ENCODE peak calls at places on chromosome 11, in four cellular contexts. V is BE2C, K is PC-3, E is breast epithelium. D is an unnamed sample.

GRCh38 chr11:127939000-127939399 is 648.4 kb downstream of the ETS1 start:
- DNase-seq in V (no peak), E (no peak), K (peak; percentile 35), D (peak; percentile 67)

GRCh38 chr11:114081641-114082414 is 22.3 kb downstream of the ZBTB16 start:
- DNase-seq in V (no peak), E (no peak), K (no peak), D (no peak)

GRCh38 chr11:42407379-42407778 is 904.4 kb upstream of the API5 start:
- DNase-seq in E (no peak), V (peak; percentile 59), K (peak; percentile 33), D (no peak)

GRCh38 chr11:114195981-114196731 is 100.0 kb upstream of the NNMT start:
- DNase-seq in V (no peak), K (peak; percentile 61), E (peak; percentile 64), D (peak; percentile 16)

GRCh38 chr11:92384316-92384715 is 159.7 kb downstream of the FAT3 start:
- DNase-seq in K (peak; percentile 15), V (no peak), E (no peak), D (no peak)

GRCh38 chr11:124717786-124718634 is 21.7 kb upstream of the NRGN start:
- DNase-seq in V (peak; percentile 39), K (peak; percentile 52), E (no peak), D (peak; percentile 7)

GRCh38 chr11:68447015-68447801 is 13.3 kb upstream of the PPP6R3 start:
- DNase-seq in K (peak; percentile 78), E (peak; percentile 59), V (peak; percentile 87), D (no peak)

GRCh38 chr11:134100171-134100570 is 31.3 kb downstream of the JAM3 start:
- DNase-seq in E (no peak), K (no peak), V (no peak), D (no peak)

GRCh38 chr11:128686745-128687177 is 7.1 kb upstream of the FLI1 start:
- DNase-seq in K (peak; percentile 21), E (no peak), V (no peak), D (no peak)

GRCh38 chr11:68825603-68826002 is 16.1 kb downstream of the CPT1A start:
- DNase-seq in K (peak; percentile 75), E (no peak), V (no peak), D (no peak)

GRCh38 chr11:66338276-66339162 is 2.3 kb upstream of the RIN1 start:
- DNase-seq in E (no peak), V (no peak), K (no peak), D (no peak)

GRCh38 chr11:78420796-78421209 is 3.2 kb upstream of the GAB2 start:
- DNase-seq in V (peak; percentile 88), K (no peak), E (peak; percentile 32), D (no peak)

GRCh38 chr11:20623258-20623657 is 23.9 kb downstream of the SLC6A5 start:
- DNase-seq in K (no peak), E (no peak), V (no peak), D (no peak)

GRCh38 chr11:20250644-20251247 is 90.5 kb upstream of the DBX1 start:
- DNase-seq in V (no peak), K (no peak), E (no peak), D (no peak)

GRCh38 chr11:65921876-65922275 is 2.6 kb downstream of the DRAP1 start:
- DNase-seq in V (no peak), E (no peak), K (no peak), D (no peak)

GRCh38 chr11:75602916-75603315 is 40.9 kb downstream of the SERPINH1 start:
- DNase-seq in K (peak; percentile 5), V (no peak), E (no peak), D (no peak)

GRCh38 chr11:13889566-13890214 is 72.8 kb upstream of the SPON1 start:
- DNase-seq in K (peak; percentile 12), E (no peak), V (peak; percentile 11), D (no peak)

GRCh38 chr11:32888805-32889204 is 3.8 kb upstream of the QSER1 start:
- DNase-seq in V (no peak), K (no peak), E (no peak), D (no peak)

GRCh38 chr11:78961938-78962701 is 387.5 kb upstream of the NARS2 start:
- DNase-seq in V (peak; percentile 93), E (no peak), K (peak; percentile 74), D (no peak)

GRCh38 chr11:121571466-121571865 is 118.7 kb upstream of the SORL1-AS1 start:
- DNase-seq in K (no peak), V (no peak), E (no peak), D (no peak)

GRCh38 chr11:130606181-130606580 is 157.7 kb downstream of the ADAMTS15 start:
- DNase-seq in E (no peak), K (peak; percentile 80), V (no peak), D (no peak)

GRCh38 chr11:67384851-67385366 is 6.9 kb upstream of the RAD9A start:
- DNase-seq in V (no peak), E (no peak), K (peak; percentile 70), D (no peak)

GRCh38 chr11:130471731-130472433 is 23.4 kb downstream of the ADAMTS15 start:
- DNase-seq in V (no peak), K (no peak), E (peak; percentile 7), D (no peak)

GRCh38 chr11:78711732-78712131 is 137.1 kb upstream of the NARS2 start:
- DNase-seq in E (no peak), K (no peak), V (no peak), D (no peak)

GRCh38 chr11:122853971-122854446 is 15.7 kb downstream of the CRTAM start:
- DNase-seq in V (peak; percentile 47), E (peak; percentile 34), K (peak; percentile 96), D (peak; percentile 64)

GRCh38 chr11:64098318-64098831 is 62.6 kb downstream of the FLRT1 start:
- DNase-seq in V (no peak), E (no peak), K (no peak), D (no peak)

GRCh38 chr11:23079382-23079813 is 219.1 kb upstream of the CCDC179 start:
- DNase-seq in V (no peak), K (peak; percentile 36), E (no peak), D (no peak)

GRCh38 chr11:70672991-70673670 is 274.8 kb downstream of the CTTN start:
- DNase-seq in V (no peak), K (no peak), E (no peak), D (no peak)

GRCh38 chr11:126111458-126112116 is 48.9 kb upstream of the CDON start:
- DNase-seq in K (no peak), E (no peak), V (peak; percentile 98), D (no peak)

GRCh38 chr11:123483058-123483457 is 53.0 kb downstream of the GRAMD1B start:
- DNase-seq in K (peak; percentile 95), V (no peak), E (no peak), D (peak; percentile 88)

GRCh38 chr11:3939211-3939610 is 83.7 kb downstream of the STIM1 start:
- DNase-seq in E (no peak), K (no peak), V (no peak), D (no peak)

GRCh38 chr11:9571766-9572120 is 1.7 kb upstream of the WEE1 start:
- DNase-seq in V (no peak), E (no peak), K (no peak), D (no peak)

GRCh38 chr11:114447892-114448291 is 8.6 kb downstream of the REXO2 start:
- DNase-seq in K (no peak), V (no peak), E (no peak), D (no peak)

GRCh38 chr11:17695454-17696441 is 23.6 kb upstream of the MYOD1 start:
- DNase-seq in V (no peak), E (no peak), K (no peak), D (no peak)

GRCh38 chr11:107988397-107989158 is 20.1 kb upstream of the CUL5 start:
- DNase-seq in K (peak; percentile 23), E (no peak), V (no peak), D (no peak)

GRCh38 chr11:10660323-10660722 is 33.2 kb downstream of the IRAG1 start:
- DNase-seq in V (no peak), K (no peak), E (no peak), D (no peak)
- H3K4me1 ChIP-seq in V (peaks cover 3% of the 10 kb centered on the region), K (peaks cover 35% of the 10 kb centered on the region), E (peaks cover 8% of the 10 kb centered on the region), D (peaks cover 14% of the 10 kb centered on the region)

GRCh38 chr11:97683733-97684132 is 1293.9 kb downstream of the JRKL start:
- DNase-seq in E (no peak), V (peak; percentile 22), K (peak; percentile 32), D (peak; percentile 50)
- TF ChIP-seq CTCF in E (no peak), V (peak; percentile 42), K (no peak), D (no peak)

DNA sequence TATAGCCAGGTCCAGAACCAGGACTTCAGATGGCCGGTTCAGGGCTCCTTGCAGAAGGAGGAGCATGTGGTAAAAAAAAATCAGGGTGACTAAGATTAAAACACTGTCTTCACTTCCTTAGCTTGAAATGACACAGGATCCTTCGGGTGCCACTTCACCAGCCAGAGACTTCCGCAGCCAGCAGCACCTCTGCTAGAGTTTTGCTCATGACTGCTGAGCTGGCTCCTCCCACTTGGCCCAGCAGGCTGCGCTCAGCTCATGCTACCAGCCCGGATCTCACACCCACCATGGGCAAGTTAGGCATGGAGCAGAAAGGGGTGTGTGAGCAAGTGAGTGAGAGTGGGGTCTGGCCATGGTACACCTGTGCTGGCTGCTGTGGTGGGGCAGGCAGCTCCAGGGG is 6.6 kb upstream of the MS4A18 start:
- DNase-seq in V (no peak), K (no peak), E (no peak), D (no peak)
- H3K27me3 ChIP-seq in V (no peaks in the 10 kb centered on the region), K (peaks cover 84% of the 10 kb centered on the region), E (no peaks in the 10 kb centered on the region), D (no peaks in the 10 kb centered on the region)

DNA sequence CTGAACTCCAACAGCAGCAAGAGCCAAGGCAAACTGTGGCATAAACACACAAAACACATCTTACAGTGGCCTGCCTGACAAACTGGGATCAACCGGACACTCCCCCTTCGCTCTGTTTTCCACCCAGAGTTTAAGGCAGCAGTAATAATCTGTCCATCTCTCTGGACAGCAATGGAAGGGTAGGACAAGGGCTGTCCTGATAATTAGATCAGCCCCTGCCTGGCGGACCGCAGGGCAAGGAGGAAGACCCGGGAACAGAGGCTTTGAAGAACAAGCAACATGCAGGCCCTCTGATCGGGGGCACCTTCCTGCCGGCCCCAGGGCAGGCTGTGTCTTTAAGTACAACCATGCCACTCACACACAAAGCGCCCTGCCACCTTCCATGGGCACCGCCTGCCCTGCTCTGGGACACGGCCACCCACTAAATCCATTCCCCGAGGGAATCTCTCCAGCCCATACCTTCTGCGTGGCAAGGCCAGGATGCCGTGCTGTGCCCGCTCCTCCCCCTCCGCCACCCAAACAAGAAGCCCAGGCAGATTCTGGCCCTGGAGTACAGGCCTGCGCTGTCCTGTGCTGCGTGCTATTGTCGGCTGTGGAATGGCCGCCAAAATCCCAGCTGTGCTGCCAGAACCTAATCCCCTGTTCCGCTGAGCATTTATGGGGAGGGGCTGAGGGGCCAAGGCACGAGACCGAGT is 38.8 kb downstream of the NUMA1 start:
- DNase-seq in E (peak; percentile 82), K (peak; percentile 55), V (peak; percentile 85), D (peak; percentile 53)
- H3K4me1 ChIP-seq in E (peaks cover 4% of the 10 kb centered on the region), K (peaks cover 42% of the 10 kb centered on the region), V (peaks cover 23% of the 10 kb centered on the region), D (peaks cover 25% of the 10 kb centered on the region)

GRCh38 chr11:31236052-31236652 is 133.4 kb downstream of the DCDC1 start:
- DNase-seq in E (no peak), K (peak; percentile 42), V (no peak), D (no peak)
- TF ChIP-seq CTCF in E (no peak), K (peak; percentile 68), V (peak; percentile 19), D (peak; percentile 66)